ENCODE peak calls at places on chromosomes 13 and 19, in eight cellular contexts. E, F, Q, I, B, V, P and N are unnamed samples.

GRCh38 chr19:40163541-40164129 is 27.6 kb upstream of the MAP3K10 start:
- DNase-seq in E (no peak), Q (no peak), B (no peak), F (peak), I (peak), P (no peak), V (no peak), N (no peak)

GRCh38 chr13:91544723-91545122 is 146.3 kb downstream of the GPC5 start:
- DNase-seq in I (no peak), E (no peak), V (peak), Q (peak), P (no peak), B (no peak), F (no peak), N (no peak)

GRCh38 chr19:2428756-2429711 is 1.6 kb upstream of the TIMM13 start:
- DNase-seq in V (no peak), E (no peak), I (peak), B (no peak), Q (no peak), P (no peak), F (no peak), N (no peak)

GRCh38 chr19:53102186-53102585 is 1.0 kb downstream of the ZNF160 start:
- DNase-seq in E (no peak), I (no peak), F (no peak), Q (no peak), P (no peak), B (no peak), V (peak), N (no peak)

GRCh38 chr19:30082611-30083010 is 140.6 kb downstream of the URI1 start:
- DNase-seq in B (no peak), Q (no peak), P (no peak), V (no peak), I (no peak), E (no peak), F (no peak), N (no peak)

GRCh38 chr19:35911790-35912189 is 3.7 kb upstream of the TYROBP start:
- DNase-seq in I (no peak), P (no peak), Q (peak), B (no peak), E (no peak), F (no peak), V (no peak), N (no peak)

GRCh38 chr13:95485518-95486144 is 66.9 kb upstream of the CLDN10 start:
- DNase-seq in P (no peak), B (no peak), V (no peak), F (no peak), E (no peak), Q (no peak), I (no peak), N (no peak)

GRCh38 chr13:41488124-41488523 is 30.8 kb downstream of the RGCC start:
- DNase-seq in V (no peak), P (no peak), I (no peak), Q (no peak), B (no peak), F (no peak), E (no peak), N (no peak)

GRCh38 chr19:42353341-42354015 is 28.0 kb downstream of the MEGF8 start:
- DNase-seq in V (no peak), E (no peak), Q (no peak), I (no peak), B (no peak), F (no peak), P (no peak), N (no peak)

GRCh38 chr13:59303433-59303832 is 860.3 kb downstream of the DIAPH3 start:
- DNase-seq in V (no peak), E (no peak), Q (no peak), I (no peak), F (no peak), P (no peak), B (no peak), N (no peak)

GRCh38 chr19:49340069-49340864 is 5.1 kb downstream of the CD37 start:
- DNase-seq in F (no peak), E (no peak), B (no peak), Q (peak), V (peak), I (peak), P (no peak), N (no peak)

GRCh38 chr19:36489920-36490415 is 607 bp upstream of the ZNF566 start:
- DNase-seq in E (peak), I (no peak), F (peak), P (peak), B (peak), V (no peak), Q (peak), N (peak)

GRCh38 chr19:17687857-17688784 is at the start of gene UNC13A:
- DNase-seq in I (peak), P (no peak), V (peak), B (peak), F (peak), E (no peak), Q (peak), N (no peak)

GRCh38 chr19:16516923-16517610 is 20.9 kb downstream of the C19orf44 start:
- DNase-seq in P (no peak), V (no peak), Q (no peak), E (no peak), F (no peak), I (no peak), B (no peak), N (no peak)

GRCh38 chr19:49874503-49875157 is 2.5 kb downstream of the AKT1S1 start:
- DNase-seq in V (no peak), I (no peak), B (no peak), F (no peak), P (no peak), E (no peak), Q (no peak), N (no peak)

GRCh38 chr13:99648905-99649304 is 147.6 kb downstream of the TM9SF2 start:
- DNase-seq in B (no peak), F (no peak), P (no peak), I (no peak), V (no peak), Q (no peak), E (no peak), N (no peak)

GRCh38 chr13:25232937-25233515 is 54.3 kb downstream of the MTMR6 start:
- DNase-seq in E (no peak), B (no peak), Q (no peak), V (no peak), I (no peak), P (no peak), F (peak), N (no peak)

GRCh38 chr19:2422951-2423880 is 4.2 kb downstream of the TIMM13 start:
- DNase-seq in P (no peak), V (peak), Q (no peak), F (no peak), E (no peak), I (no peak), B (no peak), N (no peak)

GRCh38 chr19:10852098-10852800 is 4.0 kb downstream of the C19orf38 start:
- DNase-seq in E (no peak), Q (no peak), V (no peak), B (no peak), P (no peak), I (no peak), F (no peak), N (no peak)

GRCh38 chr13:113742000-113742441 is 17.0 kb upstream of the TMEM255B start:
- DNase-seq in E (no peak), B (no peak), Q (peak), F (no peak), V (peak), P (no peak), I (no peak), N (no peak)

GRCh38 chr13:59305896-59306295 is 857.8 kb downstream of the DIAPH3 start:
- DNase-seq in P (no peak), F (no peak), E (no peak), I (no peak), B (no peak), V (no peak), Q (no peak), N (no peak)

GRCh38 chr19:51181913-51182419 is 39.9 kb downstream of the SIGLEC7 start:
- DNase-seq in P (no peak), V (peak), B (no peak), F (no peak), I (no peak), E (no peak), Q (no peak), N (no peak)

GRCh38 chr13:105627270-105627669 is 908.2 kb downstream of the EFNB2 start:
- DNase-seq in B (no peak), I (no peak), P (no peak), Q (no peak), V (no peak), E (no peak), F (no peak), N (no peak)

GRCh38 chr13:34310539-34310938 is 492.6 kb downstream of the RFC3 start:
- DNase-seq in V (no peak), B (no peak), Q (no peak), P (no peak), F (no peak), I (no peak), E (no peak), N (no peak)

GRCh38 chr13:51097353-51098043 is 13.6 kb downstream of the C13orf42 start:
- DNase-seq in P (no peak), B (no peak), Q (no peak), F (no peak), I (no peak), V (no peak), E (no peak), N (no peak)

GRCh38 chr13:113904411-113904810 is 40.5 kb upstream of the GAS6 start:
- DNase-seq in E (no peak), P (no peak), Q (peak), B (no peak), F (peak), I (no peak), V (no peak), N (no peak)

GRCh38 chr19:42143341-42144234 is 11.3 kb upstream of the POU2F2 start:
- DNase-seq in I (no peak), E (no peak), F (no peak), B (no peak), Q (no peak), V (peak), P (no peak), N (no peak)

GRCh38 chr13:39159393-39159792 is 121.1 kb downstream of the NHLRC3 start:
- DNase-seq in E (no peak), I (no peak), F (no peak), V (no peak), Q (no peak), P (no peak), B (no peak), N (no peak)

GRCh38 chr13:26486550-26486949 is 70.9 kb upstream of the WASF3 start:
- DNase-seq in F (no peak), P (no peak), V (no peak), I (no peak), E (no peak), Q (no peak), B (no peak), N (no peak)

GRCh38 chr13:40485611-40486517 is 180.6 kb downstream of the FOXO1 start:
- DNase-seq in E (peak), P (peak), I (peak), V (no peak), F (peak), B (no peak), Q (no peak), N (no peak)

GRCh38 chr13:47813683-47814082 is 187.4 kb downstream of the SUCLA2 start:
- DNase-seq in P (no peak), F (no peak), V (no peak), Q (no peak), E (no peak), B (no peak), I (no peak), N (no peak)

GRCh38 chr19:9566729-9567128 is 17.6 kb downstream of the ZNF121 start:
- DNase-seq in B (no peak), P (no peak), V (no peak), I (no peak), F (no peak), Q (no peak), E (no peak), N (no peak)

GRCh38 chr19:58356971-58357797 is 3.9 kb upstream of the A1BG start:
- DNase-seq in V (no peak), B (no peak), E (no peak), I (no peak), F (no peak), Q (no peak), P (no peak), N (no peak)

GRCh38 chr19:58357798-58358145 is 4.5 kb upstream of the A1BG start:
- DNase-seq in E (no peak), P (no peak), F (no peak), I (no peak), B (no peak), V (no peak), Q (no peak), N (no peak)

GRCh38 chr13:112442483-112443090 is 66.4 kb downstream of the SPACA7 start:
- DNase-seq in V (peak), I (no peak), P (no peak), Q (no peak), F (no peak), B (no peak), E (no peak), N (no peak)

GRCh38 chr13:51322826-51323225 is 16.7 kb upstream of the SERPINE3 start:
- DNase-seq in B (no peak), E (no peak), P (no peak), I (no peak), V (no peak), Q (no peak), F (no peak), N (no peak)

GRCh38 chr13:46317120-46317519 is 69.9 kb downstream of the RUBCNL start:
- DNase-seq in I (no peak), F (no peak), P (no peak), E (no peak), B (no peak), Q (no peak), V (no peak), N (no peak)

GRCh38 chr19:14091885-14092462 is 1.4 kb upstream of the SAMD1 start:
- DNase-seq in E (no peak), F (no peak), V (no peak), B (no peak), P (peak), I (no peak), Q (no peak), N (no peak)

GRCh38 chr19:34725400-34725799 is 8.6 kb upstream of the ZNF181 start:
- DNase-seq in V (no peak), E (no peak), B (no peak), F (no peak), Q (no peak), I (no peak), P (no peak), N (no peak)